ENCODE peak calls at places on chromosomes 5 and 9, in nine cellular contexts. D is mesendoderm; R is astrocyte; E is CD8-positive, alpha-beta T cell; K is ovary; U is heart right ventricle; X is GM23338; T is tibial nerve; V is upper lobe of right lung. P is an unnamed sample.

GRCh38 chr5:41869150-41869738 is 981 bp downstream of the OXCT1 start:
- DNase-seq in D (peak; percentile 43), R (peak; percentile 35), E (no peak), K (peak; percentile 80), U (peak; percentile 73), X (peak; percentile 61), T (peak; percentile 61), V (no peak), P (no peak)

GRCh38 chr5:109876941-109877669 is 187.4 kb downstream of the MAN2A1 start:
- DNase-seq in D (peak; percentile 21), R (peak; percentile 89), E (no peak), K (no peak), U (no peak), X (no peak), T (peak; percentile 69), V (no peak), P (no peak)

GRCh38 chr9:90600029-90600428 is 42.6 kb downstream of the DIRAS2 start:
- DNase-seq in D (peak; percentile 37), R (no peak), E (no peak), K (no peak), U (no peak), X (no peak), T (no peak), V (no peak), P (no peak)

GRCh38 chr5:155027993-155028629 is 14.6 kb downstream of the KIF4B start:
- DNase-seq in D (peak; percentile 70), R (no peak), E (no peak), K (no peak), U (no peak), X (peak; percentile 75), T (no peak), V (no peak), P (no peak)

GRCh38 chr9:14346826-14347407 is 33.0 kb upstream of the NFIB start:
- DNase-seq in D (peak; percentile 60), R (no peak), E (no peak), K (peak; percentile 37), U (peak; percentile 53), X (peak; percentile 54), T (no peak), V (no peak), P (no peak)

GRCh38 chr5:135120951-135121350 is 86.9 kb upstream of the PITX1 start:
- DNase-seq in D (peak; percentile 63), R (no peak), E (no peak), K (no peak), U (no peak), X (peak; percentile 60), T (no peak), V (peak; percentile 51), P (no peak)

GRCh38 chr5:32210151-32210550 is 36.0 kb upstream of the GOLPH3 start:
- DNase-seq in D (no peak), R (no peak), E (no peak), K (no peak), U (no peak), X (no peak), T (no peak), V (no peak), P (no peak)

GRCh38 chr5:127650649-127651048 is 1.8 kb downstream of the CTXN3 start:
- DNase-seq in D (no peak), R (peak; percentile 80), E (no peak), K (no peak), U (no peak), X (no peak), T (no peak), V (no peak), P (no peak)

GRCh38 chr9:136840877-136841645 is 1.2 kb upstream of the AJM1 start:
- DNase-seq in D (peak; percentile 59), R (peak; percentile 36), E (no peak), K (peak; percentile 55), U (no peak), X (peak; percentile 55), T (no peak), V (no peak), P (no peak)

GRCh38 chr5:143279698-143280097 is 123.8 kb downstream of the NR3C1 start:
- DNase-seq in D (peak; percentile 93), R (peak; percentile 16), E (no peak), K (no peak), U (no peak), X (peak; percentile 84), T (no peak), V (no peak), P (no peak)
- H3K36me3 ChIP-seq in D (no peaks in the 10 kb centered on the region), R (peaks cover 3% of the 10 kb centered on the region), E (peaks cover 5% of the 10 kb centered on the region), K (no peaks in the 10 kb centered on the region), U (peaks cover 55% of the 10 kb centered on the region), X (no peaks in the 10 kb centered on the region), T (peaks cover 15% of the 10 kb centered on the region), V (peaks cover 38% of the 10 kb centered on the region), P (no peaks in the 10 kb centered on the region)

GRCh38 chr5:90644132-90644531 is 85.5 kb downstream of the ADGRV1 start:
- DNase-seq in D (no peak), R (no peak), E (no peak), K (no peak), U (no peak), X (no peak), T (no peak), V (no peak), P (no peak)
- H3K4me1 ChIP-seq in D (no peaks in the 10 kb centered on the region), R (no peaks in the 10 kb centered on the region), E (no peaks in the 10 kb centered on the region), K (no peaks in the 10 kb centered on the region), U (no peaks in the 10 kb centered on the region), X (peaks cover 20% of the 10 kb centered on the region), T (no peaks in the 10 kb centered on the region), V (no peaks in the 10 kb centered on the region), P (no peaks in the 10 kb centered on the region)

DNA sequence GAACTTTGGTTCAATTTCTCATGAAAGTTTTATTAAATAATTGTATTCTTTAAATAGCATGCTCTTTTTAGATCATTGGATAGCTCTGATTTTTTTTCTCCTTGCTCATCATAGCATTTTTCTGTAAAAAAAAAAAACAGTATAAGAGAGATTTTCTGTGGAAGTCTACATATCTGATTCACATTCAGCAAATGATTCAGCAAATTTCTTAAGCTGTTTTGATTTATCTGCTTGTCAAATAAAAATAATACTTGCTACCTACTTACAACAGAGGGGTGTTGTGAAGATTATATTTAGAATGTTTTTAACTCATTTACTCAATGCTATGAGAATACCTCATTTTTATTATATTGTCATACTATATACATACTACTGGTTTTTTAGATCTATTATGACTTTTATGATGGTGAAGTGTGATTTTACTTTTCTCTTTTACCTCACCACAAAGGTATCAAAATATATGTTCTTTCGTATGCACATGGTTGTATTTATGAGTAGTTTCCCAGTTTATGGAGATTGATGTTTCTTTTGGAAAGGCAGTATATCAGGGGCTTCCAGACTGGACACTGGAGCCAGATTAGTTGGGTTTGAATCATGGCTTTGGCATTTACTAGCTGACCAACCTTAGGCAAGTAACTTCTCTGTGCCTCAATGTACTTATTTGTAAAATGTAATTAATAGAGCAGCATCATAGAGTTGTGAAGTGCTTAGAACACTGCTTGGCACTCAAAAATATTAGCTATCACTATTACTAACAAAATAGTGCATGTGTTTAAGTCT is 25.5 kb downstream of the TNPO1 start:
- DNase-seq in D (no peak), R (peak; percentile 56), E (no peak), K (no peak), U (no peak), X (no peak), T (no peak), V (no peak), P (no peak)
- H3K36me3 ChIP-seq in D (no peaks in the 10 kb centered on the region), R (no peaks in the 10 kb centered on the region), E (no peaks in the 10 kb centered on the region), K (no peaks in the 10 kb centered on the region), U (no peaks in the 10 kb centered on the region), X (no peaks in the 10 kb centered on the region), T (no peaks in the 10 kb centered on the region), V (no peaks in the 10 kb centered on the region), P (no peaks in the 10 kb centered on the region)

DNA sequence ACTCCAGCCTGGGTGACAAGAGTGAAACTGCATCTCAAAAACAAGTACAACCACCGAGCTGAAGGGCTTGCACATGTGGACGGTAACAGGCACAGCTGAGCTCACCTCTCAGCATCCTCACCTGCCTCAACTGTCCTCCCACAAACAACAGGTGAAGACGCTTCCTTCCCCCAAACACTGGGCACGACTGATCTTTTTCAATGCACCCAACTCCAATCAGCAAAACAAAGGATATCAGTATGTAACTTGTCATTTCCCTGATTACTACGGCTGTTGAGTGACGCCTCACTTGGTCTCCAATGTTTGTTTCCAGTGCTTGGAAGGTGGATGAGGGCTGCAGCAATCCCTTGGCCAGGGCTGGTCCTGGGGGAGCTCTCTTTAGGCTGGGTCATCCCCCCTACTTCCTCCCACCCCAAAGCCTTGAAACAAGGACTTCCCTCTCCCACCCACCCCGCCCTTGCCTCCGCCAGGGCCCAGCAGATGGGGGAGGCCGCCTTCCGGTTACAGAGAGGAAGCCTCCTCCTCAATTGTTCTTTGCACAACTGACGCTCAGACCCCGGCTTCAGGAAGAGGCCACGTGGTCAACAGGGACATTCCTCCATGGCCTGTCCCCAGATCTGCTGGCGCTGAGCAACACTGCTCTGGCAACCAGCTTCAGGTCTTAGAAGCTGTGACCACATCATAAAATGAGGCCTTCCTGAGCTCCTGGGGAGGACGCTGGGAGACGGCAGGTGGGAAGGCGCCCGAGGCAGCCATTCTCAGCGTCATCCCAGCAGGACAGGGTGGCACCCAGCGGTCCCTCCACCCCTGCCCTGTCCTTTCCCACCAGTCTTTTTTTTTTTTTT is 5.9 kb downstream of the FAM78A start:
- DNase-seq in D (no peak), R (no peak), E (no peak), K (no peak), U (peak; percentile 92), X (no peak), T (peak; percentile 53), V (peak; percentile 86), P (no peak)
- H3K4me1 ChIP-seq in D (no peaks in the 10 kb centered on the region), R (no peaks in the 10 kb centered on the region), E (peaks cover 60% of the 10 kb centered on the region), K (peaks cover 14% of the 10 kb centered on the region), U (peaks cover 68% of the 10 kb centered on the region), X (peaks cover 5% of the 10 kb centered on the region), T (no peaks in the 10 kb centered on the region), V (peaks cover 47% of the 10 kb centered on the region), P (no peaks in the 10 kb centered on the region)

GRCh38 chr9:131516930-131517329 is 14.1 kb downstream of the UCK1 start:
- DNase-seq in D (no peak), R (no peak), E (no peak), K (no peak), U (no peak), X (no peak), T (no peak), V (no peak), P (no peak)
- H3K36me3 ChIP-seq in D (peaks cover 24% of the 10 kb centered on the region), R (peaks cover 35% of the 10 kb centered on the region), E (peaks cover 68% of the 10 kb centered on the region), K (no peaks in the 10 kb centered on the region), U (peaks cover 84% of the 10 kb centered on the region), X (peaks cover 9% of the 10 kb centered on the region), T (peaks cover 27% of the 10 kb centered on the region), V (peaks cover 81% of the 10 kb centered on the region), P (peaks cover 64% of the 10 kb centered on the region)